ENCODE peak calls at places on chromosome 17, in eight cellular contexts. One of them, this sample, is unnamed. For H3K4me1, the result is how much of the 10 kb centered on the place peaks cover.

GRCh38 chr17:1267471-1267947 is 2.7 kb upstream of the BHLHA9 start:
- DNase-seq in A549: no peak
- DNase-seq in lower lobe of right lung: no peak
- DNase-seq in colonic mucosa: peak
- DNase-seq in BE2C: no peak
- DNase-seq in HCT116: no peak
- DNase-seq in small intestine: no peak
- DNase-seq in right lobe of liver: no peak
- DNase-seq in this sample: no peak

GRCh38 chr17:42361781-42362186 is 26.5 kb downstream of the STAT3 start:
- DNase-seq in A549: no peak
- DNase-seq in lower lobe of right lung: no peak
- DNase-seq in colonic mucosa: peak
- DNase-seq in BE2C: no peak
- DNase-seq in HCT116: no peak
- DNase-seq in small intestine: peak
- DNase-seq in right lobe of liver: no peak
- DNase-seq in this sample: no peak

GRCh38 chr17:37844158-37844976 is 79.8 kb upstream of the TBC1D3K start:
- DNase-seq in A549: peak
- DNase-seq in lower lobe of right lung: peak
- DNase-seq in colonic mucosa: peak
- DNase-seq in BE2C: peak
- DNase-seq in HCT116: peak
- DNase-seq in small intestine: peak
- DNase-seq in right lobe of liver: peak
- DNase-seq in this sample: no peak

GRCh38 chr17:21452377-21453143 is 76.4 kb downstream of the KCNJ12 start:
- DNase-seq in A549: no peak
- DNase-seq in lower lobe of right lung: peak
- DNase-seq in colonic mucosa: peak
- DNase-seq in BE2C: no peak
- DNase-seq in HCT116: peak
- DNase-seq in small intestine: peak
- DNase-seq in right lobe of liver: peak
- DNase-seq in this sample: no peak

GRCh38 chr17:28188841-28189263 is 130.1 kb upstream of the TMEM97 start:
- DNase-seq in A549: no peak
- DNase-seq in lower lobe of right lung: no peak
- DNase-seq in colonic mucosa: no peak
- DNase-seq in BE2C: no peak
- DNase-seq in HCT116: no peak
- DNase-seq in small intestine: no peak
- DNase-seq in right lobe of liver: no peak
- DNase-seq in this sample: no peak

GRCh38 chr17:9237661-9238301 is 216.5 kb downstream of the NTN1 start:
- DNase-seq in A549: no peak
- DNase-seq in lower lobe of right lung: peak
- DNase-seq in colonic mucosa: no peak
- DNase-seq in BE2C: no peak
- DNase-seq in HCT116: no peak
- DNase-seq in small intestine: peak
- DNase-seq in right lobe of liver: no peak
- DNase-seq in this sample: no peak

GRCh38 chr17:78387982-78388941 is 9.8 kb downstream of the PGS1 start:
- DNase-seq in A549: no peak
- DNase-seq in lower lobe of right lung: no peak
- DNase-seq in colonic mucosa: no peak
- DNase-seq in BE2C: no peak
- DNase-seq in HCT116: no peak
- DNase-seq in small intestine: no peak
- DNase-seq in right lobe of liver: no peak
- DNase-seq in this sample: no peak

GRCh38 chr17:61208301-61209098 is 191.1 kb upstream of the TBX2 start:
- DNase-seq in A549: no peak
- DNase-seq in lower lobe of right lung: no peak
- DNase-seq in colonic mucosa: no peak
- DNase-seq in BE2C: no peak
- DNase-seq in HCT116: no peak
- DNase-seq in small intestine: peak
- DNase-seq in right lobe of liver: no peak
- DNase-seq in this sample: no peak

GRCh38 chr17:2602597-2603017 is 9.2 kb downstream of the PAFAH1B1 start:
- DNase-seq in A549: no peak
- DNase-seq in lower lobe of right lung: no peak
- DNase-seq in colonic mucosa: no peak
- DNase-seq in BE2C: no peak
- DNase-seq in HCT116: no peak
- DNase-seq in small intestine: no peak
- DNase-seq in right lobe of liver: no peak
- DNase-seq in this sample: no peak
- H3K4me1 ChIP-seq in A549: under half
- H3K4me1 ChIP-seq in lower lobe of right lung: half or more
- H3K4me1 ChIP-seq in colonic mucosa: under half
- H3K4me1 ChIP-seq in BE2C: under half
- H3K4me1 ChIP-seq in HCT116: under half
- H3K4me1 ChIP-seq in small intestine: under half
- H3K4me1 ChIP-seq in right lobe of liver: under half
- H3K4me1 ChIP-seq in this sample: under half

GRCh38 chr17:57915532-57915931 is 39.7 kb downstream of the CUEDC1 start:
- DNase-seq in A549: no peak
- DNase-seq in lower lobe of right lung: no peak
- DNase-seq in colonic mucosa: no peak
- DNase-seq in BE2C: no peak
- DNase-seq in HCT116: no peak
- DNase-seq in small intestine: no peak
- DNase-seq in right lobe of liver: no peak
- DNase-seq in this sample: no peak
- H3K4me1 ChIP-seq in A549: half or more
- H3K4me1 ChIP-seq in lower lobe of right lung: half or more
- H3K4me1 ChIP-seq in colonic mucosa: under half
- H3K4me1 ChIP-seq in BE2C: under half
- H3K4me1 ChIP-seq in HCT116: half or more
- H3K4me1 ChIP-seq in small intestine: under half
- H3K4me1 ChIP-seq in right lobe of liver: under half
- H3K4me1 ChIP-seq in this sample: under half

GRCh38 chr17:57938061-57938502 is 17.1 kb downstream of the CUEDC1 start:
- DNase-seq in A549: no peak
- DNase-seq in lower lobe of right lung: no peak
- DNase-seq in colonic mucosa: peak
- DNase-seq in BE2C: no peak
- DNase-seq in HCT116: no peak
- DNase-seq in small intestine: peak
- DNase-seq in right lobe of liver: no peak
- DNase-seq in this sample: no peak
- H3K4me1 ChIP-seq in A549: half or more
- H3K4me1 ChIP-seq in lower lobe of right lung: half or more
- H3K4me1 ChIP-seq in colonic mucosa: under half
- H3K4me1 ChIP-seq in BE2C: under half
- H3K4me1 ChIP-seq in HCT116: half or more
- H3K4me1 ChIP-seq in small intestine: under half
- H3K4me1 ChIP-seq in right lobe of liver: under half
- H3K4me1 ChIP-seq in this sample: under half

DNA sequence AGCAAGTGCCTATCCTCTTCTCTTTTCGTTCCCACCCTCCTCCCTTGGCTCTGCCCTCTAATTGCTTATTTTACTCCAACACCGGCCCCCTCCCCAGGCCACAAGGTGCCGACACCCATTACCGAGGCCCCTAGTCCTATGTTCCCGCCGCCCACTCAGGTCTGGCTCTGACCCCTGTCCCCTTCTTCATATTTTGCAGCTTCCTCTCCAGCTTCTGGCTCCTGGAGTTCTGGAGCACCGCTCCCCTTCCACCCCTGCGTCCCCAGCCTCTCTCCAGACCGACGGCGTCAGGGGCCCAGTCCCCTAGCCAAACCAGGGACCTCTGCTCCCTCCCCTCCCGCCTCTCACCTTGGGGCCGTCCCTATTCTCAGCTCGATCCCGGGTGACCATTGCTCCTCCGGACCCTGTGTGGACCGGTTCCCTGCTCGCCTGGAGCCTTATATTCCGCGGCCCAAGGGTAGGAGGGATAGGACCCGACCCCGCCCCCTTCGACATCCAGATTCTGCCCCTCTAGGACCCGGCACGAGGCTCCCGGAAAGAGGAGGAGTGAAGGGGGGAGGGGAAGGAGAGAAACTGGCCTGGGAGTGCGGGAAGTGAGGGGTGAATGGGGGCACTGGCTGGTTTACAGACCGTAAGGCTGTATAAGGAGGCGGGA is at the start of gene HES7:
- DNase-seq in A549: no peak
- DNase-seq in lower lobe of right lung: no peak
- DNase-seq in colonic mucosa: no peak
- DNase-seq in BE2C: peak
- DNase-seq in HCT116: no peak
- DNase-seq in small intestine: no peak
- DNase-seq in right lobe of liver: no peak
- DNase-seq in this sample: peak
- H3K4me1 ChIP-seq in A549: under half
- H3K4me1 ChIP-seq in lower lobe of right lung: half or more
- H3K4me1 ChIP-seq in colonic mucosa: under half
- H3K4me1 ChIP-seq in BE2C: under half
- H3K4me1 ChIP-seq in HCT116: half or more
- H3K4me1 ChIP-seq in small intestine: under half
- H3K4me1 ChIP-seq in right lobe of liver: under half
- H3K4me1 ChIP-seq in this sample: under half

DNA sequence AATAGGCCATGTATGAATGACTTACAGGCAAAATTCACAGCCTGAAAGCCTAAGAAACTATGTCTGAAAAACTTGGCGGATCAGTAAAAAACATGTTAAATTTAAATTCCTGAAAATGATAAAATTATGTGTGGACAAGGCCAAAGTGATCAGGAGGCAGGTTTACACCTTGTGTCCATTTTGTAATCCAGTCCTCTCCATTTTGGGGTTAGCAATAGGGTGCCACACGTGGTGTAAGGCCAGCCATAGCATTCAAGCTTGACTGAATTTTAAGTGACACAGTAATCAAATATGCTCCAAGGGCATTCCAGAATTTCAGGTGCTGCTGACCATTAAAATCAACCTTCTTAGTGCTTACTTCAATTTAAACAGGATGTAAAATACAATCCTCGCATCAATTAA is 2.7 kb downstream of the RNF43 start:
- DNase-seq in A549: no peak
- DNase-seq in lower lobe of right lung: no peak
- DNase-seq in colonic mucosa: no peak
- DNase-seq in BE2C: no peak
- DNase-seq in HCT116: no peak
- DNase-seq in small intestine: peak
- DNase-seq in right lobe of liver: no peak
- DNase-seq in this sample: no peak
- H3K4me1 ChIP-seq in A549: under half
- H3K4me1 ChIP-seq in lower lobe of right lung: under half
- H3K4me1 ChIP-seq in colonic mucosa: under half
- H3K4me1 ChIP-seq in BE2C: under half
- H3K4me1 ChIP-seq in HCT116: half or more
- H3K4me1 ChIP-seq in small intestine: under half
- H3K4me1 ChIP-seq in right lobe of liver: under half
- H3K4me1 ChIP-seq in this sample: half or more

This sample was measured in RWPE2.